ENCODE peak calls at places on chromosomes 16 and 17, in ten cellular contexts. D is astrocyte of the cerebellum, Y is fibroblast of pulmonary artery, B is lower lobe of right lung, S is body of pancreas, K is left lung, X is kidney epithelial cell, R is upper lobe of right lung, N is lung, Q is BE2C. T is an unnamed sample.

GRCh38 chr17:82914375-82914774 is 74.6 kb upstream of the ZNF750 start:
- DNase-seq in D (no peak), Y (no peak), B (peak), S (peak), K (no peak), X (no peak), R (peak), N (no peak), Q (peak), T (peak)

GRCh38 chr17:57585341-57586098 is 159.6 kb downstream of the CCDC182 start:
- DNase-seq in D (no peak), Y (no peak), B (no peak), S (no peak), K (no peak), X (no peak), R (no peak), N (no peak), Q (peak), T (no peak)

GRCh38 chr16:57509231-57509923 is 23.1 kb upstream of the DOK4 start:
- DNase-seq in D (no peak), Y (no peak), B (peak), S (no peak), K (no peak), X (no peak), R (no peak), N (no peak), Q (peak), T (no peak)

GRCh38 chr17:57554826-57555635 is 190.1 kb downstream of the CCDC182 start:
- DNase-seq in D (no peak), Y (no peak), B (no peak), S (no peak), K (no peak), X (no peak), R (no peak), N (no peak), Q (peak), T (no peak)

GRCh38 chr16:47970291-47970931 is 185.4 kb downstream of the ABCC12 start:
- DNase-seq in D (peak), Y (peak), B (no peak), S (no peak), K (no peak), X (peak), R (no peak), N (no peak), Q (no peak), T (peak)

GRCh38 chr16:58299757-58300349 is 5.0 kb upstream of the PRSS54 start:
- DNase-seq in D (no peak), Y (peak), B (no peak), S (no peak), K (no peak), X (no peak), R (no peak), N (no peak), Q (peak), T (peak)

GRCh38 chr17:8588877-8589276 is 41.6 kb downstream of the MYH10 start:
- DNase-seq in D (no peak), Y (no peak), B (no peak), S (no peak), K (no peak), X (no peak), R (no peak), N (no peak), Q (no peak), T (no peak)

GRCh38 chr17:68351395-68351794 is 60.1 kb downstream of the ARSG start:
- DNase-seq in D (no peak), Y (peak), B (no peak), S (no peak), K (no peak), X (no peak), R (no peak), N (no peak), Q (peak), T (no peak)

GRCh38 chr16:85378145-85379040 is 234.7 kb upstream of the GSE1 start:
- DNase-seq in D (no peak), Y (no peak), B (no peak), S (no peak), K (no peak), X (no peak), R (no peak), N (no peak), Q (peak), T (no peak)

GRCh38 chr17:81436294-81436849 is 41.1 kb downstream of the BAHCC1 start:
- DNase-seq in D (no peak), Y (no peak), B (no peak), S (no peak), K (no peak), X (no peak), R (no peak), N (no peak), Q (peak), T (no peak)

GRCh38 chr16:89270666-89271345 is 53.3 kb downstream of the ZNF778 start:
- DNase-seq in D (no peak), Y (no peak), B (no peak), S (no peak), K (no peak), X (no peak), R (no peak), N (no peak), Q (no peak), T (no peak)

GRCh38 chr17:64120159-64120558 is 9.8 kb downstream of the ERN1 start:
- DNase-seq in D (no peak), Y (no peak), B (no peak), S (no peak), K (no peak), X (no peak), R (no peak), N (no peak), Q (no peak), T (no peak)

GRCh38 chr17:44122825-44123355 is 551 bp downstream of the HDAC5 start:
- DNase-seq in D (no peak), Y (no peak), B (peak), S (no peak), K (no peak), X (no peak), R (no peak), N (no peak), Q (no peak), T (no peak)

GRCh38 chr16:58464047-58464915 is 35.7 kb upstream of the NDRG4 start:
- DNase-seq in D (no peak), Y (no peak), B (no peak), S (peak), K (no peak), X (no peak), R (no peak), N (no peak), Q (peak), T (no peak)

GRCh38 chr17:80826955-80827645 is 164.5 kb upstream of the CHMP6 start:
- DNase-seq in D (peak), Y (peak), B (no peak), S (no peak), K (peak), X (peak), R (peak), N (no peak), Q (peak), T (peak)

GRCh38 chr17:20944014-20944905 is 98.6 kb downstream of the USP22 start:
- DNase-seq in D (no peak), Y (no peak), B (peak), S (peak), K (peak), X (no peak), R (no peak), N (peak), Q (no peak), T (peak)

GRCh38 chr17:4182043-4182442 is 39.0 kb downstream of the CYB5D2 start:
- DNase-seq in D (no peak), Y (no peak), B (no peak), S (no peak), K (no peak), X (no peak), R (peak), N (no peak), Q (no peak), T (no peak)

GRCh38 chr17:79997004-79997673 is 38.5 kb downstream of the TBC1D16 start:
- DNase-seq in D (no peak), Y (no peak), B (peak), S (no peak), K (peak), X (no peak), R (no peak), N (peak), Q (no peak), T (no peak)

GRCh38 chr17:15341385-15341849 is at the start of gene TEKT3:
- DNase-seq in D (peak), Y (peak), B (peak), S (peak), K (peak), X (peak), R (peak), N (peak), Q (peak), T (peak)

GRCh38 chr16:66427036-66427446 is at the start of gene BEAN1:
- DNase-seq in D (no peak), Y (no peak), B (no peak), S (no peak), K (no peak), X (no peak), R (no peak), N (no peak), Q (no peak), T (peak)

GRCh38 chr16:14284930-14285541 is 213.9 kb downstream of the MRTFB start:
- DNase-seq in D (peak), Y (peak), B (peak), S (peak), K (peak), X (no peak), R (peak), N (no peak), Q (peak), T (peak)
- TF ChIP-seq CTCF in D (peak), Y (peak), B (peak), S (no peak), K (peak), X (peak), R (peak), N (no peak), Q (peak), T (peak)

DNA sequence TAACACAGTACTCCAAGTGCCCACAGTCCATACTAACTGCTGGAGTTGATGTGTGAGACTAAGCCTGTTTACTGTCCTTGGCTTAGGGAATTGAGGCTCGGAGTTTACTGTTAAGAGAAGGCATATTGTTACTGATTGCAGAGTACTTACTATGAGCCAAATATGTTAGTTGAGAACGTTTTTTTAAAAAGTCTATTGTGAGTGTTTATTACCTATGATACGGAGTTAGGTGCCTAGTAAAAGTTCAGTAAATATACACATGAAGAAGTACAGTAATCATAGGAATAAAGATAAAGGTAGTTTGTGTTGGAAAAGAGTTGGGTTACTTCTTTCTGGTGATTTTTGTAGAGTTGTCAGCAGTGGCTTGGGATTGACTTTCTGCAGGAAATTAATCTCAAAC is 25.4 kb downstream of the ZNRF1 start:
- DNase-seq in D (no peak), Y (no peak), B (no peak), S (no peak), K (no peak), X (no peak), R (no peak), N (no peak), Q (no peak), T (no peak)
- H3K4me3 ChIP-seq in D (no peak), Y (no peak), B (no peak), S (no peak), K (no peak), X (no peak), R (no peak), N (no peak), Q (no peak), T (no peak)

GRCh38 chr16:81633147-81633619 is 145.9 kb upstream of the PLCG2 start:
- DNase-seq in D (no peak), Y (no peak), B (no peak), S (no peak), K (no peak), X (no peak), R (no peak), N (no peak), Q (no peak), T (no peak)
- TF ChIP-seq CTCF in D (peak), Y (no peak), B (no peak), S (no peak), K (no peak), X (peak), R (peak), N (no peak), Q (no peak), T (peak)

GRCh38 chr16:30985401-30986128 is 558 bp downstream of the HSD3B7 start:
- DNase-seq in D (no peak), Y (no peak), B (peak), S (peak), K (peak), X (no peak), R (peak), N (peak), Q (no peak), T (peak)
- H3K4me3 ChIP-seq in D (peak), Y (peak), B (peak), S (peak), K (peak), X (peak), R (peak), N (peak), Q (no peak), T (peak)

GRCh38 chr16:63331111-63331510 is 1294.9 kb upstream of the CDH8 start:
- DNase-seq in D (no peak), Y (no peak), B (no peak), S (no peak), K (no peak), X (no peak), R (no peak), N (no peak), Q (no peak), T (no peak)
- TF ChIP-seq CTCF in D (no peak), Y (no peak), B (no peak), S (no peak), K (no peak), X (no peak), R (no peak), N (no peak), Q (no peak), T (no peak)

DNA sequence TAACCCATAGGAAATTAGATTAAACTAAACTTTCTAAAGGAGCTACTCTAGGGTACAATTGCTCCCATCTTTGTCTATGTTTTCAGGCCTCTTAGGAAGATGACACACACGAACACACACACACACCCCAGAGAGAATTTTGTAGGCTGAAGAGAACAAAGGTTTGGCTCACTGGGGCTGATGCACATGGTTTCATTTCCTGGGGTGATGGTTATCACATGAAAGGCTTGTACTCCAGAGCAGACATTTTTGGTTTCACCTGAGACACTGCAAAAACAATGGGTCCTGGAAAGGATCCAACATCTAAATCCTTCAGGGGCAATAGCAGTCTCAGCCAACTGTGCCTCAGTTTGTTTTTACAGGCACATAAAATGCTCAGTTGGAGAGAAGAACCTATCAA is 62.8 kb downstream of the GRB7 start:
- DNase-seq in D (no peak), Y (no peak), B (no peak), S (no peak), K (no peak), X (no peak), R (no peak), N (no peak), Q (no peak), T (peak)
- H3K4me3 ChIP-seq in D (no peak), Y (no peak), B (no peak), S (no peak), K (no peak), X (no peak), R (no peak), N (no peak), Q (no peak), T (no peak)

GRCh38 chr17:73652886-73653480 is 8.7 kb upstream of the SDK2 start:
- DNase-seq in D (no peak), Y (no peak), B (no peak), S (no peak), K (no peak), X (no peak), R (no peak), N (peak), Q (no peak), T (no peak)

GRCh38 chr17:73658821-73659220 is 14.6 kb upstream of the SDK2 start:
- DNase-seq in D (no peak), Y (no peak), B (no peak), S (no peak), K (no peak), X (no peak), R (no peak), N (peak), Q (no peak), T (no peak)

GRCh38 chr17:73653810-73654209 is 9.6 kb upstream of the SDK2 start:
- DNase-seq in D (no peak), Y (no peak), B (no peak), S (no peak), K (no peak), X (no peak), R (no peak), N (no peak), Q (no peak), T (no peak)

GRCh38 chr17:73654241-73654640 is 10.0 kb upstream of the SDK2 start:
- DNase-seq in D (no peak), Y (no peak), B (no peak), S (no peak), K (no peak), X (no peak), R (no peak), N (peak), Q (no peak), T (no peak)

DNA sequence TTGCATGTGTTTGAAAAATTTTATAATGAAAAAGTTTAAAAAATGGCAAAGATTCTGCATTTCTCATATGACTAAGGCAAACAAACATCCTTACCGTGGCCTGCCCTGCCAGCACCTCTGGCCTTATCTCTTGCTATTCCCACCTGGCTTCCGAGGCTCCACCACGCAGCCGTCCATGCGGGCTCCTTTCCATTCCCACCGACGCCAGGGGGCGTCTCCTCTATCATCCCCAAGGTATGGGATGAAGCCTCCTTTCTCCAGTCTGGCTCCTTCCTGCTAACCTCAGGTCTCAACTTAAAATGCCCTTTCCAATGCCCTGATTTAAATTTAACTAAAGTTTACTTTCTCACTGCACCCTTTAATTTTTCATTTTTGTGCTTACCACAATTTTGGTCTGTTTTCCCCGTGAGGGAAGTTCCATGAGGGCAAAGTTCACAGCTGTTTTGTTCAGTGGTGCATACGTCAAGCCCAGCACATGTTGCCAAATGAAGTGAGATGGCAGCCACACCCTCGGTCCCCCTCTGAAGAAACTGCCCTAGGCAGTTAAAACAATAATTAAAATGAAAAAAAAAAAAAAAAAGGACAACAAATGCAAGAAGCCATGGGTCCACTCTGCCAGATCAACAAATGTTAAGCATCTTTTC is 13.3 kb upstream of the SDK2 start:
- DNase-seq in D (no peak), Y (peak), B (peak), S (peak), K (no peak), X (no peak), R (peak), N (peak), Q (peak), T (peak)
- TF ChIP-seq CTCF in D (peak), Y (peak), B (peak), S (peak), K (peak), X (peak), R (peak), N (no peak), Q (peak), T (peak)

GRCh38 chr16:73054131-73054496 is 6.2 kb upstream of the ZFHX3 start:
- DNase-seq in D (no peak), Y (no peak), B (no peak), S (no peak), K (no peak), X (no peak), R (no peak), N (no peak), Q (no peak), T (no peak)

GRCh38 chr16:73053379-73054130 is 5.6 kb upstream of the ZFHX3 start:
- DNase-seq in D (no peak), Y (peak), B (no peak), S (no peak), K (no peak), X (no peak), R (no peak), N (no peak), Q (peak), T (peak)

GRCh38 chr16:73053038-73053378 is 5.1 kb upstream of the ZFHX3 start:
- DNase-seq in D (no peak), Y (no peak), B (no peak), S (no peak), K (no peak), X (no peak), R (no peak), N (no peak), Q (no peak), T (no peak)

GRCh38 chr16:73056383-73056782 is 8.5 kb upstream of the ZFHX3 start:
- DNase-seq in D (no peak), Y (no peak), B (no peak), S (no peak), K (no peak), X (no peak), R (no peak), N (no peak), Q (no peak), T (no peak)

DNA sequence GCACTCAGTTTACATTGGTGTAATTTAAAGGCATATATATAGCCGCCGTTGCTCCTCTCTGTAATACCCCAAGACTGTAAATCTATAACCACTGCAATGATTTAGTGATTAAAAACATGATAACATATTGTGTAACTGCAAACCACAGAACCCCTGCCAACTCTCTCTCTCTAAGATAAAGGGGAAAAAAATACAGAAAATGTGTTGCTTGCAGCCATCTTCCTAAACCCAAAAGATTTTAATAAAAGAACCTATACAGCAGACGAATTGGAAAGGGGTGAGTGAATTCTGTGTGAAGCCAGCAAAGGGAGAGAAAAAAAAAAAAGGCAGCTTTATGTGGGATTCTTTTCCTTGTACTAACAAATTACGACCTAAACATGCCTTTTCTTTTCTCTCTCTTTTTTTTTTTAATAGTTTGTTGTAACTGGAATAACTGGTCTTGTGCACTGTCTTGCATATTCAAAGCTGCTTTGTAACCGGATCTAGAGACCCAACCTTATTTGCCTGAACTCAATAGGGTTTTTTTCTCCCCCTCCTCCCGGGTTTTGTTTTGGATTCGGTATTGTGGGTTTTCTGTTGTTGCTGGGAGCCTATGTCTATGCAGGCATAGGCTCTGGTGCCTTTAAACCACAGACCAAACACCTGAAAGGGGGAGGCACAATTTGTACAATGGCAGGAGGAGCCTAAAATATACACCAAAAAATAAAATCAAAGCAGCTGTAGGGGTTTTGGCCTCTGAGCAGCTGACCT is 7.0 kb upstream of the ZFHX3 start:
- DNase-seq in D (no peak), Y (peak), B (no peak), S (no peak), K (no peak), X (no peak), R (no peak), N (no peak), Q (no peak), T (peak)
- H3K4me3 ChIP-seq in D (no peak), Y (peak), B (peak), S (no peak), K (no peak), X (peak), R (peak), N (no peak), Q (peak), T (peak)

GRCh38 chr16:75096730-75097129 is 19.9 kb downstream of the LDHD start:
- DNase-seq in D (peak), Y (no peak), B (peak), S (peak), K (peak), X (no peak), R (peak), N (peak), Q (no peak), T (peak)
- TF ChIP-seq CTCF in D (peak), Y (peak), B (peak), S (peak), K (peak), X (peak), R (peak), N (no peak), Q (peak), T (peak)

T was measured in epithelial cell of esophagus.